ENCODE peak calls at places on chromosomes 6 and 20, in ten cellular contexts. One of them, this sample, is unnamed.

GRCh38 chr20:46688151-46689081 is 828 bp downstream of the TP53RK start:
- DNase-seq in A673: peak
- DNase-seq in adrenal gland: no peak
- DNase-seq in CD8-positive, alpha-beta T cell: no peak
- DNase-seq in heart right ventricle: no peak
- DNase-seq in upper lobe of right lung: no peak
- DNase-seq in psoas muscle: no peak
- DNase-seq in H1: no peak
- DNase-seq in right cardiac atrium: no peak
- DNase-seq in fibroblast of pulmonary artery: peak
- DNase-seq in this sample: no peak

GRCh38 chr6:18533793-18534192 is 146.6 kb downstream of the RNF144B start:
- DNase-seq in CD8-positive, alpha-beta T cell: no peak
- DNase-seq in A673: no peak
- DNase-seq in heart right ventricle: no peak
- DNase-seq in fibroblast of pulmonary artery: no peak
- DNase-seq in psoas muscle: no peak
- DNase-seq in adrenal gland: no peak
- DNase-seq in upper lobe of right lung: no peak
- DNase-seq in H1: no peak
- DNase-seq in right cardiac atrium: no peak
- DNase-seq in this sample: no peak

GRCh38 chr20:51258582-51259175 is 235.8 kb upstream of the KCNG1 start:
- DNase-seq in CD8-positive, alpha-beta T cell: no peak
- DNase-seq in heart right ventricle: no peak
- DNase-seq in adrenal gland: no peak
- DNase-seq in A673: no peak
- DNase-seq in fibroblast of pulmonary artery: peak
- DNase-seq in psoas muscle: no peak
- DNase-seq in right cardiac atrium: no peak
- DNase-seq in upper lobe of right lung: no peak
- DNase-seq in H1: no peak
- DNase-seq in this sample: no peak

GRCh38 chr6:52571099-52571755 is 5.6 kb downstream of the TRAM2 start:
- DNase-seq in right cardiac atrium: no peak
- DNase-seq in CD8-positive, alpha-beta T cell: no peak
- DNase-seq in upper lobe of right lung: no peak
- DNase-seq in fibroblast of pulmonary artery: no peak
- DNase-seq in adrenal gland: no peak
- DNase-seq in A673: no peak
- DNase-seq in psoas muscle: no peak
- DNase-seq in H1: no peak
- DNase-seq in heart right ventricle: no peak
- DNase-seq in this sample: no peak

GRCh38 chr20:44098657-44099056 is 88.3 kb downstream of the JPH2 start:
- DNase-seq in CD8-positive, alpha-beta T cell: no peak
- DNase-seq in H1: no peak
- DNase-seq in upper lobe of right lung: no peak
- DNase-seq in A673: no peak
- DNase-seq in right cardiac atrium: no peak
- DNase-seq in fibroblast of pulmonary artery: no peak
- DNase-seq in heart right ventricle: no peak
- DNase-seq in psoas muscle: no peak
- DNase-seq in adrenal gland: no peak
- DNase-seq in this sample: no peak

GRCh38 chr6:144908004-144908403 is 622.9 kb downstream of the UTRN start:
- DNase-seq in upper lobe of right lung: no peak
- DNase-seq in CD8-positive, alpha-beta T cell: no peak
- DNase-seq in adrenal gland: no peak
- DNase-seq in psoas muscle: no peak
- DNase-seq in fibroblast of pulmonary artery: no peak
- DNase-seq in H1: no peak
- DNase-seq in right cardiac atrium: no peak
- DNase-seq in A673: no peak
- DNase-seq in heart right ventricle: no peak
- DNase-seq in this sample: no peak

GRCh38 chr6:139323511-139324445 is 32.0 kb upstream of the TXLNB start:
- DNase-seq in adrenal gland: peak
- DNase-seq in fibroblast of pulmonary artery: peak
- DNase-seq in H1: peak
- DNase-seq in CD8-positive, alpha-beta T cell: peak
- DNase-seq in psoas muscle: peak
- DNase-seq in heart right ventricle: peak
- DNase-seq in A673: peak
- DNase-seq in right cardiac atrium: peak
- DNase-seq in upper lobe of right lung: peak
- DNase-seq in this sample: no peak

GRCh38 chr20:24991897-24992419 is 593 bp downstream of the APMAP start:
- DNase-seq in A673: peak
- DNase-seq in CD8-positive, alpha-beta T cell: peak
- DNase-seq in fibroblast of pulmonary artery: peak
- DNase-seq in upper lobe of right lung: peak
- DNase-seq in H1: no peak
- DNase-seq in right cardiac atrium: peak
- DNase-seq in heart right ventricle: peak
- DNase-seq in psoas muscle: peak
- DNase-seq in adrenal gland: no peak
- DNase-seq in this sample: peak

GRCh38 chr6:33710296-33711121 is 991 bp downstream of the UQCC2 start:
- DNase-seq in H1: no peak
- DNase-seq in CD8-positive, alpha-beta T cell: no peak
- DNase-seq in fibroblast of pulmonary artery: no peak
- DNase-seq in upper lobe of right lung: peak
- DNase-seq in heart right ventricle: no peak
- DNase-seq in psoas muscle: no peak
- DNase-seq in right cardiac atrium: no peak
- DNase-seq in adrenal gland: no peak
- DNase-seq in A673: peak
- DNase-seq in this sample: no peak

GRCh38 chr6:79078057-79078969 is at the start of gene PHIP:
- DNase-seq in adrenal gland: peak
- DNase-seq in fibroblast of pulmonary artery: peak
- DNase-seq in heart right ventricle: peak
- DNase-seq in psoas muscle: peak
- DNase-seq in CD8-positive, alpha-beta T cell: peak
- DNase-seq in H1: peak
- DNase-seq in right cardiac atrium: peak
- DNase-seq in upper lobe of right lung: peak
- DNase-seq in A673: peak
- DNase-seq in this sample: peak

GRCh38 chr20:15889073-15889923 is 684.0 kb downstream of the KIF16B start:
- DNase-seq in adrenal gland: no peak
- DNase-seq in heart right ventricle: no peak
- DNase-seq in CD8-positive, alpha-beta T cell: no peak
- DNase-seq in right cardiac atrium: no peak
- DNase-seq in upper lobe of right lung: no peak
- DNase-seq in A673: no peak
- DNase-seq in fibroblast of pulmonary artery: no peak
- DNase-seq in H1: no peak
- DNase-seq in psoas muscle: no peak
- DNase-seq in this sample: no peak

GRCh38 chr6:21476054-21476552 is 117.4 kb upstream of the SOX4 start:
- DNase-seq in A673: no peak
- DNase-seq in adrenal gland: no peak
- DNase-seq in CD8-positive, alpha-beta T cell: no peak
- DNase-seq in H1: no peak
- DNase-seq in upper lobe of right lung: no peak
- DNase-seq in right cardiac atrium: no peak
- DNase-seq in psoas muscle: no peak
- DNase-seq in fibroblast of pulmonary artery: no peak
- DNase-seq in heart right ventricle: no peak
- DNase-seq in this sample: no peak

GRCh38 chr20:6829510-6830116 is 62.1 kb downstream of the BMP2 start:
- DNase-seq in upper lobe of right lung: no peak
- DNase-seq in H1: no peak
- DNase-seq in psoas muscle: no peak
- DNase-seq in heart right ventricle: no peak
- DNase-seq in CD8-positive, alpha-beta T cell: no peak
- DNase-seq in right cardiac atrium: no peak
- DNase-seq in fibroblast of pulmonary artery: peak
- DNase-seq in A673: no peak
- DNase-seq in adrenal gland: no peak
- DNase-seq in this sample: no peak

GRCh38 chr6:19803331-19804330 is 33.5 kb upstream of the ID4 start:
- DNase-seq in heart right ventricle: no peak
- DNase-seq in right cardiac atrium: no peak
- DNase-seq in psoas muscle: no peak
- DNase-seq in H1: no peak
- DNase-seq in adrenal gland: no peak
- DNase-seq in A673: peak
- DNase-seq in CD8-positive, alpha-beta T cell: no peak
- DNase-seq in upper lobe of right lung: no peak
- DNase-seq in fibroblast of pulmonary artery: peak
- DNase-seq in this sample: no peak

GRCh38 chr6:148700047-148700712 is 46.6 kb upstream of the UST start:
- DNase-seq in adrenal gland: no peak
- DNase-seq in upper lobe of right lung: no peak
- DNase-seq in fibroblast of pulmonary artery: peak
- DNase-seq in CD8-positive, alpha-beta T cell: no peak
- DNase-seq in psoas muscle: no peak
- DNase-seq in heart right ventricle: no peak
- DNase-seq in right cardiac atrium: no peak
- DNase-seq in A673: no peak
- DNase-seq in H1: no peak
- DNase-seq in this sample: no peak

GRCh38 chr6:75524322-75524972 is 30.8 kb upstream of the FILIP1 start:
- DNase-seq in right cardiac atrium: no peak
- DNase-seq in A673: peak
- DNase-seq in adrenal gland: no peak
- DNase-seq in upper lobe of right lung: no peak
- DNase-seq in fibroblast of pulmonary artery: peak
- DNase-seq in psoas muscle: no peak
- DNase-seq in heart right ventricle: no peak
- DNase-seq in CD8-positive, alpha-beta T cell: no peak
- DNase-seq in H1: no peak
- DNase-seq in this sample: peak

GRCh38 chr6:121963826-121964225 is 435.6 kb upstream of the HSF2 start:
- DNase-seq in psoas muscle: no peak
- DNase-seq in adrenal gland: no peak
- DNase-seq in upper lobe of right lung: no peak
- DNase-seq in CD8-positive, alpha-beta T cell: no peak
- DNase-seq in fibroblast of pulmonary artery: no peak
- DNase-seq in right cardiac atrium: no peak
- DNase-seq in A673: no peak
- DNase-seq in heart right ventricle: no peak
- DNase-seq in H1: no peak
- DNase-seq in this sample: no peak

GRCh38 chr6:125612400-125612846 is 137.0 kb upstream of the HEY2 start:
- DNase-seq in heart right ventricle: no peak
- DNase-seq in psoas muscle: no peak
- DNase-seq in fibroblast of pulmonary artery: peak
- DNase-seq in adrenal gland: no peak
- DNase-seq in upper lobe of right lung: no peak
- DNase-seq in CD8-positive, alpha-beta T cell: no peak
- DNase-seq in A673: no peak
- DNase-seq in right cardiac atrium: no peak
- DNase-seq in H1: no peak
- DNase-seq in this sample: no peak

GRCh38 chr6:125611573-125612399 is 137.6 kb upstream of the HEY2 start:
- DNase-seq in heart right ventricle: no peak
- DNase-seq in upper lobe of right lung: no peak
- DNase-seq in psoas muscle: no peak
- DNase-seq in right cardiac atrium: peak
- DNase-seq in CD8-positive, alpha-beta T cell: no peak
- DNase-seq in fibroblast of pulmonary artery: peak
- DNase-seq in H1: no peak
- DNase-seq in adrenal gland: no peak
- DNase-seq in A673: no peak
- DNase-seq in this sample: no peak
- H3K4me3 ChIP-seq in heart right ventricle: peak
- H3K4me3 ChIP-seq in upper lobe of right lung: peak
- H3K4me3 ChIP-seq in psoas muscle: peak
- H3K4me3 ChIP-seq in right cardiac atrium: peak
- H3K4me3 ChIP-seq in CD8-positive, alpha-beta T cell: no peak
- H3K4me3 ChIP-seq in fibroblast of pulmonary artery: peak
- H3K4me3 ChIP-seq in H1: peak
- H3K4me3 ChIP-seq in adrenal gland: no peak
- H3K4me3 ChIP-seq in A673: no peak
- H3K4me3 ChIP-seq in this sample: no peak

DNA sequence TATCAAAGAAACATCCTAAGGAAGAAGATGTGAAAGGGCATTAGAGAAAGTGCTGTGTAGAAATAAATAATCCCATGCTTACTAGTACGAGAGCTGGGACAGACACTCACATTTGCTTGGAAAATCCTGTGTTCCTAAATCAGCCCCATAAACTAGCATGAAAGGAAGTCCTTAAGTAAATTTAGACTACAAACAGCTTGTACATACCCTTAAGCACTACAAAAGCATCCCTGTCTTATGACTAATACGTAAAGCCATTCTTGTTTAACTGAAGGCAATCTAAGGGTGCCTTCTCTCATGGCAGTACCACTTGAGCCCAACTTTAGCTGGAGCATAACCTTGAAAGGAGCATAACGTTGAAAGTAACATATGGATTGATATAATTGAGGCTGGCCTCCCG is 15.4 kb upstream of the FOXQ1 start:
- DNase-seq in fibroblast of pulmonary artery: no peak
- DNase-seq in heart right ventricle: no peak
- DNase-seq in psoas muscle: no peak
- DNase-seq in upper lobe of right lung: no peak
- DNase-seq in CD8-positive, alpha-beta T cell: no peak
- DNase-seq in H1: no peak
- DNase-seq in A673: no peak
- DNase-seq in adrenal gland: no peak
- DNase-seq in right cardiac atrium: no peak
- DNase-seq in this sample: no peak
- H3K4me3 ChIP-seq in fibroblast of pulmonary artery: no peak
- H3K4me3 ChIP-seq in heart right ventricle: no peak
- H3K4me3 ChIP-seq in psoas muscle: no peak
- H3K4me3 ChIP-seq in upper lobe of right lung: no peak
- H3K4me3 ChIP-seq in CD8-positive, alpha-beta T cell: no peak
- H3K4me3 ChIP-seq in H1: no peak
- H3K4me3 ChIP-seq in A673: no peak
- H3K4me3 ChIP-seq in adrenal gland: no peak
- H3K4me3 ChIP-seq in right cardiac atrium: no peak
- H3K4me3 ChIP-seq in this sample: no peak

DNA sequence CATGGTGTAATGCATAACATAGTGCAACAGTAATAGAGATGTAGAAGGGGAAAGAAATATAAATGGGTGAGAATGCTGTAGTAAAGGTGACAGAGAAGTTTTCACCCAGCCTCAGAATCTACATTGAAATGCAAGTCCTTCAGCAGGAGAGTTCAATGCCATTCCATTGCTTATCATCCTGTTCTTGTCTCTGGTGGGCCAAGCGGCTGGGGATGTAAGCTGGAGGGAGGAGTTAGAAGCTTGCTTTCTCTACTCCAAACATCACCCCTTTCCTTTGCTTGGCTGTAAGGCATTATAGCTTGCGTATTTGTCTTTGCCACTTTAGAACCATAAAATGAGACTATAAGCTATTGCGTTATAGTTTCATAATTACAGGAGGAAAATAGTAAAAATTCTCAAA is 2.2 kb upstream of the FUT9 start:
- DNase-seq in psoas muscle: no peak
- DNase-seq in heart right ventricle: no peak
- DNase-seq in CD8-positive, alpha-beta T cell: no peak
- DNase-seq in H1: no peak
- DNase-seq in right cardiac atrium: no peak
- DNase-seq in A673: no peak
- DNase-seq in adrenal gland: no peak
- DNase-seq in fibroblast of pulmonary artery: no peak
- DNase-seq in upper lobe of right lung: no peak
- DNase-seq in this sample: no peak
- H3K4me3 ChIP-seq in psoas muscle: no peak
- H3K4me3 ChIP-seq in heart right ventricle: no peak
- H3K4me3 ChIP-seq in CD8-positive, alpha-beta T cell: no peak
- H3K4me3 ChIP-seq in H1: no peak
- H3K4me3 ChIP-seq in right cardiac atrium: no peak
- H3K4me3 ChIP-seq in A673: no peak
- H3K4me3 ChIP-seq in adrenal gland: no peak
- H3K4me3 ChIP-seq in fibroblast of pulmonary artery: no peak
- H3K4me3 ChIP-seq in upper lobe of right lung: no peak
- H3K4me3 ChIP-seq in this sample: no peak

GRCh38 chr6:163725008-163725941 is 310.8 kb downstream of the QKI start:
- DNase-seq in fibroblast of pulmonary artery: no peak
- DNase-seq in adrenal gland: no peak
- DNase-seq in CD8-positive, alpha-beta T cell: no peak
- DNase-seq in upper lobe of right lung: peak
- DNase-seq in H1: no peak
- DNase-seq in A673: peak
- DNase-seq in psoas muscle: no peak
- DNase-seq in right cardiac atrium: no peak
- DNase-seq in heart right ventricle: no peak
- DNase-seq in this sample: no peak
- H3K4me3 ChIP-seq in fibroblast of pulmonary artery: no peak
- H3K4me3 ChIP-seq in adrenal gland: no peak
- H3K4me3 ChIP-seq in CD8-positive, alpha-beta T cell: no peak
- H3K4me3 ChIP-seq in upper lobe of right lung: no peak
- H3K4me3 ChIP-seq in H1: no peak
- H3K4me3 ChIP-seq in A673: no peak
- H3K4me3 ChIP-seq in psoas muscle: no peak
- H3K4me3 ChIP-seq in right cardiac atrium: no peak
- H3K4me3 ChIP-seq in heart right ventricle: no peak
- H3K4me3 ChIP-seq in this sample: no peak

This sample was measured in MG63.